ENCODE peak calls at places on chromosome 12, in six cellular contexts. One of them, this sample, is unnamed.

GRCh38 chr12:124454352-124454725 is 113.1 kb downstream of the NCOR2 start:
- DNase-seq in HFFc6: no peak
- DNase-seq in AG08395: peak
- DNase-seq in AG04449: no peak
- DNase-seq in mucosa of gallbladder: no peak
- DNase-seq in WTC11: no peak
- DNase-seq in this sample: no peak

GRCh38 chr12:52246720-52247621 is 13.9 kb downstream of the KRT7 start:
- DNase-seq in AG04449: no peak
- DNase-seq in WTC11: no peak
- DNase-seq in mucosa of gallbladder: peak
- DNase-seq in AG08395: no peak
- DNase-seq in HFFc6: no peak
- DNase-seq in this sample: no peak

GRCh38 chr12:116609715-116610114 is 50.5 kb downstream of the MAP1LC3B2 start:
- DNase-seq in HFFc6: no peak
- DNase-seq in AG08395: no peak
- DNase-seq in mucosa of gallbladder: no peak
- DNase-seq in AG04449: no peak
- DNase-seq in WTC11: peak
- DNase-seq in this sample: no peak

GRCh38 chr12:6539276-6540134 is 5.2 kb downstream of the GAPDH start:
- DNase-seq in AG04449: no peak
- DNase-seq in HFFc6: no peak
- DNase-seq in AG08395: no peak
- DNase-seq in mucosa of gallbladder: no peak
- DNase-seq in WTC11: no peak
- DNase-seq in this sample: no peak

GRCh38 chr12:114919479-114919878 is 235.5 kb upstream of the TBX3 start:
- DNase-seq in AG04449: no peak
- DNase-seq in AG08395: no peak
- DNase-seq in mucosa of gallbladder: no peak
- DNase-seq in HFFc6: no peak
- DNase-seq in WTC11: no peak
- DNase-seq in this sample: no peak

GRCh38 chr12:42689699-42690098 is 100.2 kb upstream of the PRICKLE1 start:
- DNase-seq in AG04449: no peak
- DNase-seq in WTC11: no peak
- DNase-seq in mucosa of gallbladder: no peak
- DNase-seq in HFFc6: no peak
- DNase-seq in AG08395: no peak
- DNase-seq in this sample: no peak

GRCh38 chr12:77578471-77579262 is 252.0 kb upstream of the NAV3 start:
- DNase-seq in AG04449: no peak
- DNase-seq in WTC11: no peak
- DNase-seq in AG08395: peak
- DNase-seq in mucosa of gallbladder: no peak
- DNase-seq in HFFc6: peak
- DNase-seq in this sample: no peak

GRCh38 chr12:46692606-46693005 is 133.2 kb downstream of the SLC38A4 start:
- DNase-seq in WTC11: no peak
- DNase-seq in AG08395: no peak
- DNase-seq in AG04449: no peak
- DNase-seq in mucosa of gallbladder: no peak
- DNase-seq in HFFc6: no peak
- DNase-seq in this sample: no peak